ENCODE peak calls at places on chromosomes 12 and 14, in nine cellular contexts. P is CD4-positive, CD25-positive, alpha-beta regulatory T cell; I is Daoy; G is fibroblast of the conjunctiva; Z is smooth muscle cell of the brain vasculature; L is GM23248; V is K562; W is cerebellar cortex; U is psoas muscle. A is an unnamed sample.

GRCh38 chr12:118549506-118550109 is 173.3 kb downstream of the SUDS3 start:
- DNase-seq in I (no peak), Z (no peak), L (no peak), W (no peak), V (no peak), P (no peak), U (no peak), G (no peak), A (no peak)

GRCh38 chr14:103056322-103057027 is 874 bp downstream of the CDC42BPB start:
- DNase-seq in V (peak), G (peak), P (no peak), L (peak), Z (peak), I (peak), U (peak), W (peak), A (no peak)

GRCh38 chr14:32318087-32318486 is 11.0 kb upstream of the AKAP6 start:
- DNase-seq in L (no peak), W (no peak), Z (no peak), P (no peak), I (no peak), V (no peak), G (no peak), U (no peak), A (no peak)

GRCh38 chr12:3545121-3545796 is 54.3 kb downstream of the PRMT8 start:
- DNase-seq in I (no peak), G (no peak), U (no peak), L (no peak), P (no peak), W (no peak), Z (no peak), V (no peak), A (no peak)

GRCh38 chr14:74974364-74975058 is 19.1 kb upstream of the PGF start:
- DNase-seq in Z (no peak), V (no peak), W (no peak), L (no peak), G (no peak), U (no peak), I (no peak), P (no peak), A (no peak)

GRCh38 chr12:131218291-131219172 is 264.8 kb downstream of the ADGRD1 start:
- DNase-seq in I (no peak), U (no peak), Z (no peak), G (no peak), P (no peak), V (peak), L (no peak), W (no peak), A (no peak)

GRCh38 chr12:6817056-6817455 is 4.6 kb upstream of the GPR162 start:
- DNase-seq in I (no peak), P (no peak), L (no peak), Z (no peak), U (no peak), V (no peak), W (no peak), G (no peak), A (no peak)

GRCh38 chr14:61636792-61637191 is 58.5 kb upstream of the HIF1A start:
- DNase-seq in P (no peak), V (no peak), U (no peak), I (no peak), G (no peak), L (no peak), W (no peak), Z (no peak), A (no peak)

GRCh38 chr12:62903151-62903550 is 31.8 kb downstream of the PPM1H start:
- DNase-seq in G (no peak), I (no peak), V (no peak), L (no peak), P (no peak), W (no peak), Z (no peak), U (no peak), A (no peak)

GRCh38 chr14:101225116-101225728 is 321.7 kb upstream of the RTL1 start:
- DNase-seq in L (no peak), P (no peak), G (no peak), I (no peak), V (peak), W (no peak), U (no peak), Z (no peak), A (peak)

GRCh38 chr12:130137141-130138018 is 24.9 kb upstream of the FZD10 start:
- DNase-seq in W (no peak), I (no peak), L (no peak), Z (no peak), V (no peak), P (no peak), G (no peak), U (no peak), A (no peak)

GRCh38 chr12:124740691-124741137 is 123.0 kb downstream of the SCARB1 start:
- DNase-seq in U (peak), I (peak), Z (no peak), P (no peak), V (peak), W (no peak), L (peak), G (no peak), A (no peak)

GRCh38 chr12:64679487-64679983 is 69.2 kb downstream of the RASSF3 start:
- DNase-seq in P (peak), I (peak), L (peak), W (peak), V (peak), U (peak), Z (peak), G (peak), A (no peak)

GRCh38 chr14:37816135-37816534 is 220.7 kb downstream of the TTC6 start:
- DNase-seq in U (no peak), P (no peak), I (no peak), W (no peak), G (no peak), L (no peak), V (no peak), Z (no peak), A (no peak)

GRCh38 chr12:7058850-7059249 is 1.7 kb upstream of the C1S start:
- DNase-seq in V (no peak), P (no peak), W (no peak), I (no peak), U (no peak), G (no peak), Z (no peak), L (no peak), A (no peak)

GRCh38 chr12:93518725-93519124 is 51.4 kb downstream of the MRPL42 start:
- DNase-seq in U (no peak), P (no peak), I (peak), Z (no peak), V (no peak), L (peak), W (no peak), G (peak), A (no peak)

GRCh38 chr14:94469261-94469660 is 6.7 kb downstream of the SERPINA9 start:
- DNase-seq in P (no peak), L (no peak), V (no peak), I (no peak), G (no peak), Z (no peak), W (no peak), U (no peak), A (no peak)

GRCh38 chr12:61860439-61860838 is 399.8 kb upstream of the USP15 start:
- DNase-seq in U (no peak), L (no peak), G (no peak), P (no peak), W (no peak), Z (no peak), V (no peak), I (no peak), A (no peak)

GRCh38 chr12:1888923-1889322 is 29.5 kb downstream of the CACNA2D4 start:
- DNase-seq in G (no peak), Z (no peak), P (no peak), U (no peak), L (no peak), W (no peak), I (no peak), V (no peak), A (no peak)

GRCh38 chr12:32217354-32218310 is 111.0 kb downstream of the BICD1 start:
- DNase-seq in W (no peak), U (peak), L (peak), V (no peak), I (peak), P (no peak), G (peak), Z (no peak), A (no peak)